ENCODE peak calls at places on chromosome 6, in five cellular contexts. G is OCI-LY7, Q is GM23338, V is hepatocyte, H is PC-9. K is an unnamed sample. For H3K9me2, the result is how much of the 10 kb centered on the place peaks cover.

GRCh38 chr6:85551264-85551663 is 42.4 kb downstream of the SNX14 start:
- DNase-seq in G (peak), Q (peak), V (no peak), H (no peak), K (no peak)

GRCh38 chr6:32108094-32108627 is 977 bp downstream of the TNXB start:
- DNase-seq in G (no peak), Q (peak), V (peak), H (no peak), K (peak)

GRCh38 chr6:111462770-111463391 is 20.1 kb downstream of the REV3L start:
- DNase-seq in G (no peak), Q (no peak), V (peak), H (no peak), K (peak)

GRCh38 chr6:168159503-168159902 is 80.5 kb upstream of the FRMD1 start:
- DNase-seq in G (no peak), Q (no peak), V (no peak), H (no peak), K (no peak)

GRCh38 chr6:105428342-105428957 is 25.6 kb upstream of the PREP start:
- DNase-seq in G (no peak), Q (no peak), V (no peak), H (peak), K (peak)

GRCh38 chr6:5504078-5504477 is 242.8 kb downstream of the FARS2 start:
- DNase-seq in G (no peak), Q (no peak), V (no peak), H (no peak), K (no peak)

GRCh38 chr6:3277851-3278416 is 19.2 kb downstream of the PSMG4 start:
- DNase-seq in G (no peak), Q (no peak), V (no peak), H (no peak), K (no peak)

GRCh38 chr6:13046084-13046483 is 282.3 kb downstream of the TBC1D7 start:
- DNase-seq in G (no peak), Q (no peak), V (no peak), H (no peak), K (no peak)

GRCh38 chr6:2782356-2782708 is 17.1 kb downstream of the WRNIP1 start:
- DNase-seq in G (no peak), Q (no peak), V (no peak), H (no peak), K (no peak)

GRCh38 chr6:167295495-167296292 is 4.6 kb downstream of the UNC93A start:
- DNase-seq in G (no peak), Q (no peak), V (no peak), H (no peak), K (no peak)

GRCh38 chr6:160534050-160534696 is 129.9 kb downstream of the LPA start:
- DNase-seq in G (peak), Q (peak), V (peak), H (no peak), K (peak)

GRCh38 chr6:100435299-100435698 is 29.4 kb downstream of the SIM1 start:
- DNase-seq in G (no peak), Q (peak), V (peak), H (peak), K (peak)

GRCh38 chr6:155434117-155434516 is 21.5 kb downstream of the NOX3 start:
- DNase-seq in G (no peak), Q (no peak), V (no peak), H (no peak), K (no peak)

GRCh38 chr6:31087494-31088089 is 24.8 kb downstream of the C6orf15 start:
- DNase-seq in G (peak), Q (peak), V (peak), H (peak), K (peak)

GRCh38 chr6:154555075-154555677 is 44.7 kb upstream of the CNKSR3 start:
- DNase-seq in G (no peak), Q (no peak), V (peak), H (peak), K (peak)

GRCh38 chr6:151387581-151387980 is 3.8 kb downstream of the ZBTB2 start:
- DNase-seq in G (no peak), Q (no peak), V (no peak), H (no peak), K (peak)

GRCh38 chr6:104789770-104790190 is 69.9 kb downstream of the HACE1 start:
- DNase-seq in G (peak), Q (peak), V (peak), H (peak), K (peak)

GRCh38 chr6:1348675-1349074 is 36.8 kb downstream of the FOXQ1 start:
- DNase-seq in G (no peak), Q (peak), V (no peak), H (no peak), K (peak)

GRCh38 chr6:149771185-149771584 is 21.6 kb downstream of the PCMT1 start:
- DNase-seq in G (no peak), Q (no peak), V (no peak), H (no peak), K (no peak)

GRCh38 chr6:162408805-162409535 is 318.6 kb downstream of the PRKN start:
- DNase-seq in G (no peak), Q (peak), V (no peak), H (no peak), K (no peak)

GRCh38 chr6:105374010-105374420 is 28.9 kb downstream of the PREP start:
- DNase-seq in G (no peak), Q (no peak), V (peak), H (peak), K (peak)

GRCh38 chr6:108707328-108707976 is 140.8 kb upstream of the ARMC2 start:
- DNase-seq in G (no peak), Q (no peak), V (no peak), H (peak), K (no peak)

GRCh38 chr6:10743514-10743913 is 4.1 kb upstream of the TMEM14B start:
- DNase-seq in G (no peak), Q (no peak), V (no peak), H (no peak), K (no peak)

GRCh38 chr6:108348655-108349349 is 53.9 kb downstream of the AFG1L start:
- DNase-seq in G (no peak), Q (no peak), V (no peak), H (no peak), K (no peak)

GRCh38 chr6:165884813-165885765 is 222.0 kb upstream of the PDE10A start:
- DNase-seq in G (peak), Q (peak), V (peak), H (no peak), K (peak)

GRCh38 chr6:149921361-149921760 is 1.6 kb downstream of the RAET1G start:
- DNase-seq in G (no peak), Q (no peak), V (no peak), H (no peak), K (no peak)

GRCh38 chr6:11775791-11776409 is 2.7 kb downstream of the ADTRP start:
- DNase-seq in G (no peak), Q (no peak), V (no peak), H (no peak), K (no peak)

GRCh38 chr6:11875325-11876109 is 96.9 kb upstream of the ADTRP start:
- DNase-seq in G (no peak), Q (no peak), V (no peak), H (no peak), K (no peak)

GRCh38 chr6:154749341-154749740 is 16.1 kb downstream of the SCAF8 start:
- DNase-seq in G (no peak), Q (no peak), V (no peak), H (no peak), K (no peak)

GRCh38 chr6:54609986-54610385 is 236.6 kb upstream of the FAM83B start:
- DNase-seq in G (no peak), Q (no peak), V (no peak), H (no peak), K (no peak)

GRCh38 chr6:84460491-84460890 is 233.0 kb upstream of the CEP162 start:
- DNase-seq in G (no peak), Q (no peak), V (no peak), H (no peak), K (no peak)

GRCh38 chr6:147382945-147383554 is 125.4 kb upstream of the SAMD5 start:
- DNase-seq in G (peak), Q (peak), V (peak), H (peak), K (peak)

GRCh38 chr6:75351570-75351969 is 67.0 kb upstream of the TMEM30A start:
- DNase-seq in G (no peak), Q (no peak), V (no peak), H (no peak), K (no peak)

GRCh38 chr6:43510827-43511163 is 649 bp upstream of the LRRC73 start:
- DNase-seq in G (no peak), Q (no peak), V (no peak), H (no peak), K (no peak)

GRCh38 chr6:43509142-43509983 is 783 bp downstream of the LRRC73 start:
- DNase-seq in G (no peak), Q (peak), V (no peak), H (no peak), K (peak)

GRCh38 chr6:43511824-43512415 is 1.8 kb upstream of the LRRC73 start:
- DNase-seq in G (no peak), Q (no peak), V (no peak), H (no peak), K (no peak)

GRCh38 chr6:43508481-43509141 is 1.5 kb downstream of the LRRC73 start:
- DNase-seq in G (no peak), Q (no peak), V (no peak), H (no peak), K (no peak)

GRCh38 chr6:43509984-43510826 is at the start of gene LRRC73:
- DNase-seq in G (peak), Q (peak), V (peak), H (peak), K (peak)
- H2AFZ ChIP-seq in G (no peak), Q (peak), V (peak), H (peak), K (peak)

GRCh38 chr6:170112583-170112860 is 178.4 kb downstream of the DLL1 start:
- DNase-seq in G (no peak), Q (no peak), V (no peak), H (no peak), K (no peak)

GRCh38 chr6:170110201-170111140 is 180.4 kb downstream of the DLL1 start:
- DNase-seq in G (no peak), Q (no peak), V (no peak), H (no peak), K (no peak)

GRCh38 chr6:170111816-170112582 is 178.9 kb downstream of the DLL1 start:
- DNase-seq in G (no peak), Q (no peak), V (no peak), H (no peak), K (no peak)

GRCh38 chr6:170113141-170113540 is 177.7 kb downstream of the DLL1 start:
- DNase-seq in G (no peak), Q (no peak), V (no peak), H (no peak), K (no peak)

GRCh38 chr6:170111141-170111664 is 179.7 kb downstream of the DLL1 start:
- DNase-seq in G (no peak), Q (no peak), V (no peak), H (no peak), K (no peak)
- H3K9me2 ChIP-seq in G (under half), Q (under half), V (under half), H (under half), K (under half)

GRCh38 chr6:145244712-145245111 is 490.6 kb downstream of the EPM2A start:
- DNase-seq in G (no peak), Q (no peak), V (peak), H (no peak), K (no peak)
- H2AFZ ChIP-seq in G (no peak), Q (no peak), V (no peak), H (no peak), K (no peak)

GRCh38 chr6:134921980-134922313 is 28.0 kb downstream of the ALDH8A1 start:
- DNase-seq in G (no peak), Q (no peak), V (no peak), H (no peak), K (no peak)
- H3K9me2 ChIP-seq in G (under half), Q (under half), V (under half), H (under half), K (under half)

DNA sequence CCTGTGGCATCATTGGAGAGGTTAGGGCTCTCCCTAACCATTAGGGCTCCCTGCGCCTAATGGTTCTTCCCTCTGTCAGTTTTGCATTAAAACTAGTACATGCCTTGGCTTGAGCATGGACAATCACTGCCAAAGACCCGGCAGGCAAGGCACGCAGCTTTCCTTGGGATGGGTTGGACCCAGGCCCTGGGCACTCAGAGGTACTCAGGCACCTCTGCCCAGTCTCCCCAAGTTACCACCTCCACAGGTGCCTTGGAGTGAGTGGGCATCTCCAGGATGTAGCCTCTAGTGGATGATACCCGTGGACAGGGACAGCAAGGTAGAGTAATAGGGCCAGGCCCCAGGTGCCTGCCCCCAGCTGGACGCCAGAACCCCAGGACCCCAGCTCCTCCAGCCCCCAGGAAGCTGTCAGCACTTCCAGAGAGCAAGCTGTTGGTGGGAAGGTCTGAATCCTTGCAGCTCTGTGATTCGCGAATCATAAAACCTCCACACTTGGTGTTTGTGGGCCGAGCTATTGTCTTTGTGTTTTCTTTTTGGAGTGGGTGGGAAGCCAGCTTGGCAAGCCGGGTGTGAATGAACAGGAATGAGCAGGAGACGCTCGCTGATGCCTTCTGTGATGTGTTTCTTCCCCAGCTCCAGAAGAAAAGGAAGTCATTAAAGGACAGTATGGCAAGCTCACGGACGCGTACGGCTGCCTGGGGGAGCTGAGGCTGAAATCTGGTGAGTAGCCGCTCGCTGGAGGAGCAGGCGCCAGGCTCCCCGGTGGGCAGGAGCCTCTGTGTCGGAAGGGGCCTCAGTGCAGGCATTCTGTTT is 35.1 kb downstream of the SYNJ2 start:
- DNase-seq in G (no peak), Q (no peak), V (no peak), H (no peak), K (peak)
- H2AFZ ChIP-seq in G (no peak), Q (no peak), V (no peak), H (no peak), K (peak)

DNA sequence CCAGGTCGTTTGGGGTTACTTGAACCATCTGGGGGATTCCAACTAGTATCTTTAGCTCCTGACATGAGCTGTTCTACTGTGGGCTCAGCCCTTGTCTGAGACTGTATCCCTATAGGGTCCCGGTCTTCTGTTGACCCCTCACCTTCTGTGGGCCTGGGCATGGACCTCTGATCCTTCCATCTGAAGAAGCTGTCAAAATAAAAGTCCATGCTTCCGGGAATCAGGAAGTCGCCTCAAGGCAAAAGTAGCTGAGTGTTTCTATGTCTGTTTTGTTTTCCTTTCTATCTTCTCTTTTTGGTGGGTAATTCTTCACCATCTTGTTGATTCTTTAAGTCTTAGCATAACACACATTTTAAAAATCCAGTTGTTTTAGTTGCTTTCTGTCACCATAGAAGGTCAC is 30.3 kb downstream of the ITPR3 start:
- DNase-seq in G (no peak), Q (no peak), V (no peak), H (no peak), K (no peak)
- H3K9me2 ChIP-seq in G (under half), Q (under half), V (under half), H (under half), K (under half)

GRCh38 chr6:91340998-91341397 is 754.1 kb upstream of the MAP3K7 start:
- DNase-seq in G (no peak), Q (peak), V (no peak), H (no peak), K (no peak)
- H2AFZ ChIP-seq in G (no peak), Q (no peak), V (no peak), H (no peak), K (no peak)

GRCh38 chr6:42805297-42805861 is 23.5 kb downstream of the BICRAL start:
- DNase-seq in G (no peak), Q (no peak), V (peak), H (no peak), K (no peak)
- H3K9me2 ChIP-seq in G (under half), Q (under half), V (under half), H (under half), K (under half)

K was measured in GM23248.